ENCODE peak calls at places on chromosomes 3 and 15, in six cellular contexts. One of them, this sample, is unnamed.

GRCh38 chr3:11764931-11765363 is 81.7 kb downstream of the TAMM41 start:
- DNase-seq in HepG2: no peak
- DNase-seq in K562: no peak
- DNase-seq in H1: no peak
- DNase-seq in GM12878: no peak
- DNase-seq in GM12891: no peak
- DNase-seq in this sample: no peak

GRCh38 chr3:115359507-115359906 is 212.4 kb upstream of the ZBTB20 start:
- DNase-seq in HepG2: no peak
- DNase-seq in K562: no peak
- DNase-seq in H1: no peak
- DNase-seq in GM12878: peak; percentile 49
- DNase-seq in GM12891: peak; percentile 4
- DNase-seq in this sample: no peak

GRCh38 chr3:61704807-61705206 is 143.4 kb downstream of the PTPRG start:
- DNase-seq in HepG2: no peak
- DNase-seq in H1: no peak
- DNase-seq in GM12891: no peak
- DNase-seq in K562: no peak
- DNase-seq in GM12878: no peak
- DNase-seq in this sample: no peak

GRCh38 chr15:40939909-40940801 is 11.0 kb downstream of the DLL4 start:
- DNase-seq in K562: no peak
- DNase-seq in HepG2: no peak
- DNase-seq in H1: no peak
- DNase-seq in GM12878: peak; percentile 52
- DNase-seq in GM12891: no peak
- DNase-seq in this sample: no peak

GRCh38 chr3:16840111-16840444 is 44.7 kb upstream of the PLCL2 start:
- DNase-seq in K562: no peak
- DNase-seq in H1: no peak
- DNase-seq in GM12891: no peak
- DNase-seq in HepG2: no peak
- DNase-seq in GM12878: no peak
- DNase-seq in this sample: no peak

GRCh38 chr3:136862611-136862951 is 573 bp downstream of the NCK1 start:
- DNase-seq in GM12878: no peak
- DNase-seq in H1: no peak
- DNase-seq in GM12891: peak; percentile 33
- DNase-seq in K562: peak; percentile 38
- DNase-seq in HepG2: peak; percentile 58
- DNase-seq in this sample: peak; percentile 26

GRCh38 chr3:15665510-15666150 is 64.1 kb downstream of the BTD start:
- DNase-seq in GM12891: no peak
- DNase-seq in K562: no peak
- DNase-seq in GM12878: no peak
- DNase-seq in HepG2: no peak
- DNase-seq in H1: no peak
- DNase-seq in this sample: no peak

GRCh38 chr3:15703346-15703745 is 94.4 kb downstream of the ANKRD28 start:
- DNase-seq in HepG2: no peak
- DNase-seq in GM12878: no peak
- DNase-seq in GM12891: no peak
- DNase-seq in K562: no peak
- DNase-seq in H1: no peak
- DNase-seq in this sample: no peak

GRCh38 chr3:186013312-186013711 is 75.5 kb upstream of the TRA2B start:
- DNase-seq in H1: no peak
- DNase-seq in HepG2: no peak
- DNase-seq in GM12891: no peak
- DNase-seq in K562: no peak
- DNase-seq in GM12878: no peak
- DNase-seq in this sample: no peak

GRCh38 chr3:126267169-126267975 is 87.0 kb upstream of the ALDH1L1 start:
- DNase-seq in GM12878: no peak
- DNase-seq in HepG2: peak; percentile 88
- DNase-seq in H1: peak; percentile 49
- DNase-seq in GM12891: no peak
- DNase-seq in K562: no peak
- DNase-seq in this sample: no peak

GRCh38 chr3:49415931-49416601 is 3.8 kb downstream of the TCTA start:
- DNase-seq in H1: no peak
- DNase-seq in GM12891: peak; percentile 54
- DNase-seq in GM12878: peak; percentile 57
- DNase-seq in HepG2: no peak
- DNase-seq in K562: no peak
- DNase-seq in this sample: no peak

GRCh38 chr15:66472176-66472999 is 25.2 kb downstream of the SNAPC5 start:
- DNase-seq in HepG2: peak; percentile 35
- DNase-seq in GM12891: peak; percentile 55
- DNase-seq in GM12878: peak; percentile 78
- DNase-seq in K562: no peak
- DNase-seq in H1: no peak
- DNase-seq in this sample: peak; percentile 37

GRCh38 chr3:138468451-138468850 is 34.0 kb downstream of the ESYT3 start:
- DNase-seq in H1: no peak
- DNase-seq in K562: no peak
- DNase-seq in GM12891: no peak
- DNase-seq in HepG2: no peak
- DNase-seq in GM12878: no peak
- DNase-seq in this sample: no peak

GRCh38 chr3:183178833-183179549 is 16.5 kb upstream of the LAMP3 start:
- DNase-seq in GM12878: no peak
- DNase-seq in H1: no peak
- DNase-seq in K562: peak; percentile 67
- DNase-seq in HepG2: no peak
- DNase-seq in GM12891: peak; percentile 61
- DNase-seq in this sample: peak; percentile 58

GRCh38 chr3:3821780-3822179 is 22.5 kb downstream of the LRRN1 start:
- DNase-seq in H1: no peak
- DNase-seq in GM12891: no peak
- DNase-seq in K562: no peak
- DNase-seq in GM12878: no peak
- DNase-seq in HepG2: no peak
- DNase-seq in this sample: no peak

GRCh38 chr3:51680663-51681230 is 9.7 kb downstream of the TEX264 start:
- DNase-seq in K562: no peak
- DNase-seq in GM12878: no peak
- DNase-seq in GM12891: no peak
- DNase-seq in H1: no peak
- DNase-seq in HepG2: no peak
- DNase-seq in this sample: no peak

GRCh38 chr15:39391230-39391629 is 189.6 kb upstream of the THBS1 start:
- DNase-seq in GM12891: no peak
- DNase-seq in HepG2: no peak
- DNase-seq in GM12878: no peak
- DNase-seq in H1: no peak
- DNase-seq in K562: no peak
- DNase-seq in this sample: no peak

GRCh38 chr3:66001626-66002025 is 37.1 kb downstream of the MAGI1 start:
- DNase-seq in GM12878: no peak
- DNase-seq in HepG2: no peak
- DNase-seq in H1: no peak
- DNase-seq in K562: no peak
- DNase-seq in GM12891: no peak
- DNase-seq in this sample: no peak

GRCh38 chr3:182792901-182793662 is at the start of gene ATP11B:
- DNase-seq in GM12878: no peak
- DNase-seq in K562: peak; percentile 96
- DNase-seq in HepG2: peak; percentile 32
- DNase-seq in H1: no peak
- DNase-seq in GM12891: peak; percentile 69
- DNase-seq in this sample: peak; percentile 77

GRCh38 chr15:84812842-84813241 is 4.3 kb upstream of the ALPK3 start:
- DNase-seq in K562: no peak
- DNase-seq in GM12878: no peak
- DNase-seq in HepG2: no peak
- DNase-seq in H1: no peak
- DNase-seq in GM12891: no peak
- DNase-seq in this sample: no peak

GRCh38 chr15:97084650-97085049 is 754.1 kb downstream of the NR2F2 start:
- DNase-seq in GM12891: no peak
- DNase-seq in H1: no peak
- DNase-seq in K562: no peak
- DNase-seq in GM12878: no peak
- DNase-seq in HepG2: no peak
- DNase-seq in this sample: no peak

GRCh38 chr3:120436523-120437050 is 14.2 kb downstream of the FSTL1 start:
- DNase-seq in HepG2: no peak
- DNase-seq in GM12891: no peak
- DNase-seq in H1: no peak
- DNase-seq in GM12878: no peak
- DNase-seq in K562: no peak
- DNase-seq in this sample: no peak

GRCh38 chr15:57861039-57861638 is 154.6 kb downstream of the POLR2M start:
- DNase-seq in GM12891: peak; percentile 4
- DNase-seq in H1: no peak
- DNase-seq in HepG2: peak; percentile 50
- DNase-seq in K562: peak; percentile 46
- DNase-seq in GM12878: peak; percentile 8
- DNase-seq in this sample: no peak
- TF ChIP-seq TAF1 in GM12891: no peak
- TF ChIP-seq TAF1 in H1: no peak
- TF ChIP-seq TAF1 in HepG2: no peak
- TF ChIP-seq TAF1 in K562: no peak
- TF ChIP-seq TAF1 in GM12878: no peak
- TF ChIP-seq TAF1 in this sample: no peak

DNA sequence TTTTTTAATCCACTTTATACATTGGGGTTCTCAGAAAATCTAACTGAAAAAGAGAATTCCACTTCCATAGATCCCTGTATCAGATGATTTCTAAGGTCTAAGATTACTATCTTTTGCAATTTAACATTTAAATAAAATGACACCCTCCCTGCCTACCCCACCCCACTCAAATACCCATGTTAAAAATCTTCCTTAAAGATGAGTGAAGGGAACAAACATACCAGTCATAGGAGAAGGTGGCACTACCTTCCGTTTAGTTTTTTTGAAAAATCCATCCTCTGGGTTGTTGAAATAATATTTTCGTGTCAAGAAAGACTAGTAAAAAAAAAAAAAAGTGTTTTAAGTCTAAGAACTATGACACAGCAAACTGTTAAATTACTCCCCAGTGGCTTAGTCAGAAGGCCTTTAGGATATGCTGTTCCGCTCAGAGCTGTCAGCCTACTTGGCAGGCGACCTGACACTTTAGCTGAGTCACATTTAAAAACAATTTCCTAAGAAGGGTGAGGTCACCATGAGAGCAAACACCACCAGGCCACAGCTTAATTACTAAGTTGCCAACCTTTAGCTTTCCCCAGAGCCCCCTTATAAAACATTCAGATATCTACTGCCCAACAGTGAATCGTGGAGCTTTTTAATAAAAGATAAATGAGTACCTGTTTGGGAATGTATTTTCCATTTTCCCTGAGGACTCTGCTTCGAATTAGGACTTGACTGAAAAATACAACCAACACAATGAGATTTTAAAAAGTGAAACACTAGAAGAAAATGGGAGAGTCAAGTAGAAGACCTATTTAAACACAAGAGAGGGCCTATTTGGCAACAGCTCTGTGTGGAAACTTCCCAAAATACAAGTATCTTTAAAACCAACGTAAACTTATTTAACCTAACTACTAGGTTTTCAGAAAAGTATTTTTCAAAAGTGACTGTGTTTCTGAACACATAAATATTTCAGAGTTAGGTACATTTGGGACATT is 9.6 kb downstream of the EMC3 start:
- DNase-seq in GM12878: no peak
- DNase-seq in HepG2: peak; percentile 86
- DNase-seq in GM12891: no peak
- DNase-seq in K562: peak; percentile 80
- DNase-seq in H1: no peak
- DNase-seq in this sample: no peak
- TF ChIP-seq POLR2A in GM12878: no peak
- TF ChIP-seq POLR2A in HepG2: no peak
- TF ChIP-seq POLR2A in GM12891: no peak
- TF ChIP-seq POLR2A in K562: peak; percentile 52
- TF ChIP-seq POLR2A in H1: no peak
- TF ChIP-seq POLR2A in this sample: no peak

GRCh38 chr3:69012111-69012835 is 1.2 kb downstream of the EOGT start:
- DNase-seq in K562: no peak
- DNase-seq in H1: no peak
- DNase-seq in GM12878: no peak
- DNase-seq in GM12891: no peak
- DNase-seq in HepG2: no peak
- DNase-seq in this sample: no peak

GRCh38 chr3:69011331-69011730 is 2.2 kb downstream of the EOGT start:
- DNase-seq in GM12878: no peak
- DNase-seq in H1: no peak
- DNase-seq in K562: no peak
- DNase-seq in HepG2: no peak
- DNase-seq in GM12891: no peak
- DNase-seq in this sample: no peak

GRCh38 chr3:69012836-69013255 is 638 bp downstream of the EOGT start:
- DNase-seq in K562: no peak
- DNase-seq in H1: no peak
- DNase-seq in GM12878: no peak
- DNase-seq in GM12891: peak; percentile 50
- DNase-seq in HepG2: peak; percentile 22
- DNase-seq in this sample: peak; percentile 42

GRCh38 chr3:69014022-69014580 is 617 bp upstream of the EOGT start:
- DNase-seq in GM12878: peak; percentile 2
- DNase-seq in HepG2: no peak
- DNase-seq in K562: no peak
- DNase-seq in H1: no peak
- DNase-seq in GM12891: no peak
- DNase-seq in this sample: no peak

GRCh38 chr3:69013256-69014021 is at the start of gene EOGT:
- DNase-seq in GM12878: peak; percentile 15
- DNase-seq in GM12891: peak; percentile 73
- DNase-seq in K562: peak; percentile 82
- DNase-seq in H1: peak; percentile 49
- DNase-seq in HepG2: peak; percentile 75
- DNase-seq in this sample: peak; percentile 75
- TF ChIP-seq POLR2AphosphoS5 in GM12878: peak; percentile 73
- TF ChIP-seq POLR2AphosphoS5 in GM12891: peak; percentile 48
- TF ChIP-seq POLR2AphosphoS5 in K562: peak; percentile 39
- TF ChIP-seq POLR2AphosphoS5 in H1: peak; percentile 77
- TF ChIP-seq POLR2AphosphoS5 in HepG2: peak; percentile 62
- TF ChIP-seq POLR2AphosphoS5 in this sample: peak; percentile 62

GRCh38 chr15:63371297-63371918 is 10.2 kb downstream of the CA12 start:
- DNase-seq in GM12891: no peak
- DNase-seq in GM12878: no peak
- DNase-seq in K562: no peak
- DNase-seq in H1: no peak
- DNase-seq in HepG2: no peak
- DNase-seq in this sample: no peak

GRCh38 chr15:63369296-63369695 is 12.3 kb downstream of the CA12 start:
- DNase-seq in GM12878: no peak
- DNase-seq in H1: no peak
- DNase-seq in GM12891: no peak
- DNase-seq in K562: no peak
- DNase-seq in HepG2: no peak
- DNase-seq in this sample: no peak

GRCh38 chr15:63372018-63372705 is 9.5 kb downstream of the CA12 start:
- DNase-seq in GM12891: no peak
- DNase-seq in K562: peak; percentile 61
- DNase-seq in H1: no peak
- DNase-seq in HepG2: no peak
- DNase-seq in GM12878: no peak
- DNase-seq in this sample: no peak

GRCh38 chr15:63369766-63370165 is 11.9 kb downstream of the CA12 start:
- DNase-seq in GM12891: no peak
- DNase-seq in H1: no peak
- DNase-seq in GM12878: no peak
- DNase-seq in K562: no peak
- DNase-seq in HepG2: no peak
- DNase-seq in this sample: no peak

GRCh38 chr15:63370764-63371163 is 10.9 kb downstream of the CA12 start:
- DNase-seq in HepG2: no peak
- DNase-seq in GM12891: no peak
- DNase-seq in H1: no peak
- DNase-seq in K562: no peak
- DNase-seq in GM12878: no peak
- DNase-seq in this sample: no peak
- TF ChIP-seq TAF1 in HepG2: no peak
- TF ChIP-seq TAF1 in GM12891: no peak
- TF ChIP-seq TAF1 in H1: no peak
- TF ChIP-seq TAF1 in K562: no peak
- TF ChIP-seq TAF1 in GM12878: no peak
- TF ChIP-seq TAF1 in this sample: no peak